ENCODE peak calls at places on chromosomes 2 and 18, in six cellular contexts. M is pancreas, D is thyroid gland, G is fibroblast of the aortic adventitia, U is BE2C, F is breast epithelium. Z is an unnamed sample.

GRCh38 chr2:181398000-181398399 is 59.2 kb upstream of the ITGA4 start:
- DNase-seq in M (no peak), D (no peak), G (no peak), U (no peak), F (no peak), Z (no peak)

GRCh38 chr2:42800981-42801380 is 8.6 kb upstream of the HAAO start:
- DNase-seq in M (no peak), D (no peak), G (peak), U (no peak), F (no peak), Z (no peak)

GRCh38 chr2:172299741-172300140 is 127.6 kb upstream of the ITGA6 start:
- DNase-seq in M (no peak), D (no peak), G (peak), U (no peak), F (peak), Z (peak)

GRCh38 chr2:69652206-69652605 is 8.7 kb upstream of the AAK1 start:
- DNase-seq in M (no peak), D (no peak), G (peak), U (no peak), F (no peak), Z (no peak)

GRCh38 chr2:240893363-240893828 is 2.6 kb downstream of the MAB21L4 start:
- DNase-seq in M (no peak), D (no peak), G (peak), U (no peak), F (peak), Z (no peak)

GRCh38 chr18:1252936-1253335 is 348.3 kb downstream of the ADCYAP1 start:
- DNase-seq in M (no peak), D (no peak), G (no peak), U (no peak), F (no peak), Z (no peak)

GRCh38 chr2:196407675-196408265 is 231.7 kb upstream of the CCDC150 start:
- DNase-seq in M (no peak), D (no peak), G (no peak), U (no peak), F (no peak), Z (no peak)

GRCh38 chr2:183740241-183740640 is 616.0 kb downstream of the NUP35 start:
- DNase-seq in M (no peak), D (no peak), G (no peak), U (no peak), F (no peak), Z (no peak)

GRCh38 chr2:240947176-240947575 is 41.0 kb downstream of the CROCC2 start:
- DNase-seq in M (peak), D (no peak), G (no peak), U (no peak), F (peak), Z (no peak)

GRCh38 chr2:50018938-50019337 is 864.6 kb upstream of the FSHR start:
- DNase-seq in M (no peak), D (no peak), G (no peak), U (no peak), F (no peak), Z (no peak)

GRCh38 chr18:48815581-48816324 is 135.0 kb downstream of the SMAD7 start:
- DNase-seq in M (peak), D (no peak), G (no peak), U (no peak), F (no peak), Z (no peak)

GRCh38 chr2:238105506-238106338 is 5.6 kb downstream of the ESPNL start:
- DNase-seq in M (no peak), D (no peak), G (no peak), U (no peak), F (no peak), Z (no peak)

GRCh38 chr2:189628817-189629552 is 32.3 kb upstream of the ASNSD1 start:
- DNase-seq in M (no peak), D (no peak), G (no peak), U (no peak), F (no peak), Z (no peak)

GRCh38 chr2:96869281-96869823 is 528 bp downstream of the SEMA4C start:
- DNase-seq in M (peak), D (peak), G (peak), U (peak), F (peak), Z (peak)

GRCh38 chr2:223199531-223200506 is 147.8 kb downstream of the KCNE4 start:
- DNase-seq in M (no peak), D (no peak), G (no peak), U (no peak), F (no peak), Z (no peak)

GRCh38 chr18:58772161-58772560 is 92.5 kb upstream of the ZNF532 start:
- DNase-seq in M (no peak), D (no peak), G (no peak), U (no peak), F (no peak), Z (no peak)

GRCh38 chr18:58768293-58768974 is 96.2 kb upstream of the ZNF532 start:
- DNase-seq in M (peak), D (peak), G (peak), U (peak), F (peak), Z (peak)

GRCh38 chr18:58766164-58766563 is 94.9 kb downstream of the MALT1 start:
- DNase-seq in M (no peak), D (no peak), G (no peak), U (no peak), F (peak), Z (no peak)

GRCh38 chr18:58769321-58769720 is 95.4 kb upstream of the ZNF532 start:
- DNase-seq in M (no peak), D (no peak), G (no peak), U (no peak), F (no peak), Z (no peak)
- TF ChIP-seq CTCF in M (no peak), D (no peak), G (no peak), U (no peak), F (no peak), Z (no peak)

GRCh38 chr2:66445781-66446177 is 10.9 kb downstream of the MEIS1 start:
- DNase-seq in M (peak), D (no peak), G (peak), U (no peak), F (no peak), Z (no peak)

GRCh38 chr2:66446924-66447323 is 12.0 kb downstream of the MEIS1 start:
- DNase-seq in M (no peak), D (no peak), G (peak), U (no peak), F (no peak), Z (no peak)

GRCh38 chr2:66446178-66446860 is 11.4 kb downstream of the MEIS1 start:
- DNase-seq in M (peak), D (no peak), G (peak), U (peak), F (no peak), Z (no peak)

GRCh38 chr2:66443977-66444855 is 9.3 kb downstream of the MEIS1 start:
- DNase-seq in M (peak), D (no peak), G (peak), U (no peak), F (no peak), Z (no peak)

GRCh38 chr2:66445076-66445724 is 10.3 kb downstream of the MEIS1 start:
- DNase-seq in M (peak), D (no peak), G (peak), U (no peak), F (no peak), Z (no peak)
- TF ChIP-seq CTCF in M (no peak), D (no peak), G (peak), U (no peak), F (no peak), Z (no peak)

GRCh38 chr18:37541517-37541916 is 24.1 kb downstream of the CELF4 start:
- DNase-seq in M (no peak), D (no peak), G (no peak), U (no peak), F (no peak), Z (no peak)
- TF ChIP-seq CTCF in M (no peak), D (no peak), G (no peak), U (no peak), F (no peak), Z (no peak)

GRCh38 chr2:159063677-159064076 is 95.2 kb downstream of the TANC1 start:
- DNase-seq in M (no peak), D (no peak), G (no peak), U (no peak), F (no peak), Z (no peak)

GRCh38 chr2:159065891-159066290 is 97.5 kb downstream of the TANC1 start:
- DNase-seq in M (no peak), D (no peak), G (no peak), U (no peak), F (no peak), Z (no peak)

GRCh38 chr2:159066541-159067156 is 98.2 kb downstream of the TANC1 start:
- DNase-seq in M (no peak), D (no peak), G (no peak), U (no peak), F (no peak), Z (no peak)

GRCh38 chr2:159065313-159065712 is 96.9 kb downstream of the TANC1 start:
- DNase-seq in M (no peak), D (no peak), G (peak), U (no peak), F (no peak), Z (no peak)

GRCh38 chr2:159064446-159065301 is 96.2 kb downstream of the TANC1 start:
- DNase-seq in M (no peak), D (no peak), G (peak), U (no peak), F (no peak), Z (no peak)
- TF ChIP-seq CTCF in M (no peak), D (no peak), G (no peak), U (no peak), F (no peak), Z (no peak)

DNA sequence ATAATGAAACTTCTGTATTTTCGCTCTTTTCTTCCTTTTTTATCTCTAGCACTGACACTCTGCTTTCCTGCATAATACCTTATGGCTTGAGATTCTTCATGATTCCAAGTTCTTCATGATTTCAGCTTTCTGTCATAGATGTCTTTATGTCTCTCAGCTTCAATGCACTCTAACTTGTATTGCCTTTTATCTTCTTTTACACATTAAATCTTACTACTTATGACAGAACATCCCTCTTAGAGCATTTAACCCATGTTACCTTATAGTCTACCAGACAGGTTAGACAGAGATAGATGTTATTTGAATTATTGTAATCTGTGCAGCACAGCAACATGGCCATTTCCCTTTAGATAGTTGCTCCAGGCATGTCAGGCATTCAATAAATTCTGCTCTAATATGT is 1475.7 kb upstream of the TMEFF2 start:
- DNase-seq in M (no peak), D (no peak), G (no peak), U (no peak), F (no peak), Z (no peak)
- TF ChIP-seq CTCF in M (no peak), D (no peak), G (no peak), U (no peak), F (no peak), Z (no peak)

GRCh38 chr2:217106650-217107014 is 246.8 kb upstream of the TNP1 start:
- DNase-seq in M (no peak), D (no peak), G (peak), U (no peak), F (no peak), Z (no peak)
- TF ChIP-seq CTCF in M (no peak), D (no peak), G (peak), U (peak), F (no peak), Z (no peak)

GRCh38 chr2:35803133-35803532 is 552.4 kb upstream of the CRIM1 start:
- DNase-seq in M (no peak), D (no peak), G (no peak), U (peak), F (no peak), Z (no peak)
- TF ChIP-seq CTCF in M (no peak), D (no peak), G (no peak), U (no peak), F (no peak), Z (no peak)

GRCh38 chr18:56789889-56790180 is 138.7 kb downstream of the WDR7 start:
- DNase-seq in M (no peak), D (no peak), G (no peak), U (no peak), F (no peak), Z (no peak)
- TF ChIP-seq CTCF in M (no peak), D (no peak), G (no peak), U (no peak), F (no peak), Z (no peak)

DNA sequence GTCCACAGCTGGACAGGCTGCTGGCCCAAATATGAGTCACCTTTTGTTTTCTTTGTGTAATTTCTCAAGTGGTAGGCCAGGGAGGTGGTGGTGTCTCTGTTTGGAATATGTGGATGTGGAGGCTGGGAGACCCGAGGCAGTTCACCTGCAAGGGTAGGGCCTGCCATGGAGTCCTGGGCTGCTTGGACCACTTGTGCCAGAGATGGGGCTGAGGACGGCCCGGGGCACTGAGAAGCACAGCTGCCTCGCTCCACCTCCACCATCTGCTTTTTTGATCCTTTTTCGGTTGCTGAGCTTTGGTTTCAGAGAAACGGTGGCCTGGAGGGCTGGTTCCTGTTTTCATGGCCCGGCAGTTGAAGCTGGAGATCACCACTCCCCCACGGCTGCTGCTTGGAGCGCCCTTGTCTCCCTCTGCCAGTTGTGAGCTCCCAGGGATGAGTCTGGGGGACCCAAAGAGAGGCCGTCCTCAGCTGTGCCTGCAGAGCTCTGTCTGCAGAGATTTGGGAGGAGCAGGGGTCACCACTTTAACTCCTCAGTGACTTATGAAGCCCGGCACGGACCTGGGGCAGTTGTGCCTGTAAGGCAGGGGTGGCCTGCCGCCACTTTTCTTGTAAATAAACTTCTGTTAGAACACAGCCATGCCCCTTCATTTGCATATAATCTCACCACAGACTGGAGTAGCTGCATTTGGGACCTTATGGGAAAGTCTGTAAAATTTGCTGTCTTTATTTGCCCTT is 67.6 kb upstream of the MCFD2 start:
- DNase-seq in M (no peak), D (no peak), G (peak), U (no peak), F (no peak), Z (no peak)
- TF ChIP-seq CTCF in M (no peak), D (no peak), G (no peak), U (no peak), F (no peak), Z (no peak)